ENCODE peak calls at places on chromosome 6, in ten cellular contexts. K, O, B, A, U, M, P, S, X and H are unnamed samples.

GRCh38 chr6:169072127-169073042 is 181.3 kb downstream of the THBS2 start:
- DNase-seq in X (no peak), M (no peak), K (no peak), O (no peak), P (no peak), U (no peak), A (no peak), S (no peak), B (no peak), H (no peak)

GRCh38 chr6:2821554-2821953 is 20.1 kb downstream of the SERPINB1 start:
- DNase-seq in A (no peak), X (no peak), B (peak), K (no peak), O (no peak), P (no peak), S (no peak), M (no peak), U (no peak), H (no peak)

GRCh38 chr6:163637524-163637923 is 223.0 kb downstream of the QKI start:
- DNase-seq in S (no peak), X (no peak), K (no peak), M (no peak), A (no peak), P (no peak), U (no peak), B (no peak), O (no peak), H (no peak)

GRCh38 chr6:105324386-105325000 is 78.4 kb downstream of the PREP start:
- DNase-seq in M (no peak), K (no peak), A (no peak), X (no peak), P (no peak), S (no peak), U (no peak), B (no peak), O (no peak), H (no peak)

GRCh38 chr6:4607026-4607704 is 169.0 kb upstream of the CDYL start:
- DNase-seq in P (no peak), K (no peak), B (peak), O (peak), A (no peak), X (no peak), M (no peak), U (peak), S (no peak), H (peak)

GRCh38 chr6:137363805-137364138 is 130.4 kb downstream of the OLIG3 start:
- DNase-seq in O (no peak), K (no peak), B (no peak), A (no peak), S (no peak), X (no peak), M (no peak), P (peak), U (no peak), H (no peak)

GRCh38 chr6:118746100-118746874 is 94.9 kb upstream of the CEP85L start:
- DNase-seq in O (no peak), U (peak), X (no peak), K (no peak), S (no peak), P (no peak), M (no peak), A (no peak), B (no peak), H (no peak)

GRCh38 chr6:128327890-128328289 is 192.5 kb downstream of the PTPRK start:
- DNase-seq in U (peak), S (no peak), O (no peak), A (no peak), K (no peak), P (peak), B (no peak), M (peak), X (no peak), H (no peak)

GRCh38 chr6:27091661-27092315 is 155.7 kb upstream of the PRSS16 start:
- DNase-seq in A (no peak), X (no peak), O (no peak), K (no peak), M (peak), U (no peak), P (peak), B (no peak), S (no peak), H (no peak)

GRCh38 chr6:70956191-70956450 is 739 bp downstream of the B3GAT2 start:
- DNase-seq in A (no peak), P (no peak), S (no peak), O (no peak), U (no peak), B (no peak), K (no peak), M (no peak), X (no peak), H (no peak)
- TF ChIP-seq CTCF in A (peak), P (peak), S (peak), O (no peak), U (no peak), B (peak), K (no peak), M (peak), X (no peak), H (peak)

DNA sequence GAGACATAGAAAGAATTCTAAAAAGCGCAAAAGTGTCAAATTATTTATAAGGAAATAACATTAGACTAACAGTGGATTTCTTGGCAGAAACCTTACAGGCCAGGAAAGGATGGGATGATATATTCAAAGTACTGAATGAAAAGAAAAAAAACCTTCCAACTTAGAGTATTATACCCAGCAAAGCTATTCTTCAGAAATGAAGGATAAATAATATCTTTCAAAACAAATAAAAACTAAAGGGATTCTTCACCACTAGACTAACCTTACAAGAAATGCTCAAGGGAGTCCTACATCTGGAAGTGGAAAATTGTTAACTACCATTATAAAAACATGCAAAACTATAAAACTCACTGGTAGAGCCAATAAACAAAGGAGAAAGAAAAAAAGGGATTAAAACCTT is 65.8 kb downstream of the SLC22A2 start:
- DNase-seq in B (no peak), A (no peak), X (no peak), M (no peak), U (no peak), O (no peak), K (no peak), S (no peak), P (no peak), H (no peak)
- TF ChIP-seq CTCF in B (no peak), A (no peak), X (no peak), M (no peak), U (no peak), O (no peak), K (no peak), S (no peak), P (no peak), H (no peak)

GRCh38 chr6:113733386-113733785 is 123.8 kb upstream of the MARCKS start:
- DNase-seq in U (no peak), B (no peak), X (no peak), M (no peak), P (no peak), O (no peak), K (no peak), S (no peak), A (no peak), H (no peak)

GRCh38 chr6:113731528-113731927 is 125.6 kb upstream of the MARCKS start:
- DNase-seq in O (no peak), A (no peak), S (no peak), U (no peak), K (no peak), P (no peak), M (no peak), B (peak), X (no peak), H (no peak)

GRCh38 chr6:113735487-113735886 is 121.7 kb upstream of the MARCKS start:
- DNase-seq in B (no peak), U (no peak), A (no peak), M (no peak), K (no peak), S (no peak), P (no peak), X (no peak), O (no peak), H (no peak)

GRCh38 chr6:113734886-113735481 is 122.2 kb upstream of the MARCKS start:
- DNase-seq in U (no peak), K (no peak), B (no peak), X (no peak), S (no peak), A (no peak), P (no peak), M (no peak), O (no peak), H (no peak)

GRCh38 chr6:113732384-113732966 is 124.7 kb upstream of the MARCKS start:
- DNase-seq in A (no peak), B (peak), S (peak), O (no peak), X (peak), P (no peak), K (no peak), M (no peak), U (no peak), H (no peak)
- TF ChIP-seq CTCF in A (no peak), B (no peak), S (peak), O (peak), X (no peak), P (no peak), K (no peak), M (no peak), U (no peak), H (no peak)

GRCh38 chr6:30447237-30447636 is 42.1 kb upstream of the HLA-E start:
- DNase-seq in X (no peak), O (no peak), A (no peak), P (no peak), U (no peak), S (peak), M (peak), K (no peak), B (no peak), H (no peak)
- TF ChIP-seq CTCF in X (no peak), O (no peak), A (no peak), P (peak), U (no peak), S (peak), M (peak), K (no peak), B (no peak), H (no peak)

DNA sequence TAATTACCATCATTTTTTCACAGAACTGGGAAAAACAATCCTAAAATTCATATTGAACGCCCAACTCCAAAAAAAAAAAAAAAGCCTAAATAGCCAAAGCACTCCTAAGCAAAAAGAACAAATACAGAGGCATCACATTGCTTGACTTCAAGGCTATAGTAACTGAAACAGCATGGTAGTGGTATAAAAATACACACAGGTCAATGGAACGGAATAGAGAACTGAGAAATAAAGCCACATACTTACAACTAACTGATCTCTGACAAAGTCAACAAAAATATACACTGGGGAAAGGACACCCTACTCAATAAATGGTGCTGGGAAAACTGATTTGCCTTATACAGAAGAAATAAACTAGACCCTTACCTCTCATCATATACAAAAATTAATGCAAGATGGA is 89.6 kb downstream of the MRAP2 start:
- DNase-seq in P (no peak), O (no peak), S (no peak), B (no peak), M (no peak), U (no peak), A (no peak), K (no peak), X (no peak), H (no peak)
- TF ChIP-seq CTCF in P (no peak), O (no peak), S (no peak), B (no peak), M (no peak), U (no peak), A (no peak), K (no peak), X (no peak), H (no peak)

DNA sequence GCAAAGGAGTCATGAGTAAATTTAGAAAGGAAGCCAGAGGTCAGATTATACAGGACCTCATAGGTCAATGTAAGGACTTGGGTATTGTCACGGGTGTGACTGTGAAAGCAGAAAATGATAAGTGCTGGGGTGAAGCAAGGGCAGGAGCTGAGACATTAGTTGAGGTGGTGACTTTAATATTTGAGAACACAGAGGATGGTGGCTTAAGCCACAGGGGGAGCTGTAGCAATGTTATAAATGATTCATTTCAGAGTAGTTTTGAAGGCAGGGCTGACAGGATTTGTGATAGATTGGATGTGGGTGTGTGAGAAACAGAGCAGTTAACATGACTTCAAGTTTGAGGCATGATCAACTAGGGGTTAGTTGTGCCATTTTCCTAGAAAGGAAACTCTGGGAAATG is 659.9 kb downstream of the EPM2A start:
- DNase-seq in U (no peak), P (no peak), K (no peak), S (no peak), M (no peak), O (no peak), A (no peak), B (no peak), X (no peak), H (no peak)
- TF ChIP-seq CTCF in U (no peak), P (no peak), K (no peak), S (no peak), M (no peak), O (no peak), A (no peak), B (no peak), X (no peak), H (no peak)

DNA sequence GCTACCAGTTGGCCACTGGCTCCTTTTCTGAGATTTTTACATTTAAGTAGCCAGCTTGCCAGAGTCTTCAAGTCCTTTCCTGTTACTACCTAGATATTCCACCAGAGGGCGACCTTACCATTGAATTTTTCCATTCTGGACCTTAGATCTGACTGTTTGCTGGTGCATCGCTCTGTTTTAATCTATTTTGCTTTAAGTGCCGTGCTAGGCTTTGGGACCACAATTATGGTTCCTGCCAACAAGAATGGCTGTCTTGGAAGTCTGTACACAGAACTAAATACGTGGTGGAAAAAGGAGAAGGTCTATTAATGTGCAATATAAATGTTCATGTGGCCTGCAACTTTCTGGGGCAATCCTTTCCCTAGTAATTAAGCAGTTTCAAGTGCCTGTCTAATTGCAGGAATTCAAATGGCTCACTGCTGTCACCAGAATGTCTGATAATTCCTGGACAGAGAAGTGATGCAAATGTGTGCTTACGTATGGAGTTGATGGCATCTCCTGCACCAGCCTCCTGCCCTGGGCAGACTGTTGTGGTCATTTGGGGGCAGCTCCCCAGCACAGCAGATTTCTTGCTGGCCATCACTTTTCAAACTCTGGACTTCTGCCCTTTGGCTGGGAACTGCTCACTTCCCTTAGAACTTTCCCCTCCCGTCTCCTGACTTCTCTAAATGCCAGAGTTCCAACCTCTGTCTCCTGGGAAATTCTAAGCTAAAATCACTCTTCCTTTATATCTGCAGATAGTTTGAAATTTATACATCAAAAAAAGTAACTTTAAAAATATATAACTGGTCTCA is 5.6 kb upstream of the HLA-DOA start:
- DNase-seq in A (no peak), X (no peak), U (peak), P (peak), O (no peak), K (peak), S (no peak), M (peak), B (peak), H (no peak)
- TF ChIP-seq CTCF in A (peak), X (peak), U (peak), P (peak), O (peak), K (peak), S (peak), M (peak), B (peak), H (peak)